ENCODE peak calls at places on chromosomes 4 and X, in seven cellular contexts. One of them, this sample, is unnamed.

GRCh38 chr4:154602404-154603020 is 9.9 kb downstream of the FGG start:
- DNase-seq in WTC11: no peak
- DNase-seq in right cardiac atrium: no peak
- DNase-seq in stimulated activated effector memory CD8-positive, alpha-beta T cell treated with anti-CD3 and anti-CD28 coated beads, Interleukin-12 subunit alpha, Interleukin-12 subunit beta, amount 100 ng/mL, for 72 hours: no peak
- DNase-seq in T-helper 9 cell: no peak
- DNase-seq in mammary epithelial cell: peak
- DNase-seq in hypothalamus: no peak
- DNase-seq in this sample: no peak

GRCh38 chr4:54333657-54334056 is 104.6 kb downstream of the PDGFRA start:
- DNase-seq in hypothalamus: peak
- DNase-seq in WTC11: no peak
- DNase-seq in T-helper 9 cell: no peak
- DNase-seq in stimulated activated effector memory CD8-positive, alpha-beta T cell treated with anti-CD3 and anti-CD28 coated beads, Interleukin-12 subunit alpha, Interleukin-12 subunit beta, amount 100 ng/mL, for 72 hours: no peak
- DNase-seq in mammary epithelial cell: no peak
- DNase-seq in right cardiac atrium: no peak
- DNase-seq in this sample: no peak

GRCh38 chr4:174880001-174880400 is 38.2 kb upstream of the ADAM29 start:
- DNase-seq in stimulated activated effector memory CD8-positive, alpha-beta T cell treated with anti-CD3 and anti-CD28 coated beads, Interleukin-12 subunit alpha, Interleukin-12 subunit beta, amount 100 ng/mL, for 72 hours: no peak
- DNase-seq in WTC11: no peak
- DNase-seq in mammary epithelial cell: no peak
- DNase-seq in hypothalamus: no peak
- DNase-seq in right cardiac atrium: no peak
- DNase-seq in T-helper 9 cell: no peak
- DNase-seq in this sample: no peak

GRCh38 chr4:161376275-161376674 is 787.5 kb downstream of the FSTL5 start:
- DNase-seq in WTC11: no peak
- DNase-seq in mammary epithelial cell: no peak
- DNase-seq in T-helper 9 cell: no peak
- DNase-seq in right cardiac atrium: no peak
- DNase-seq in hypothalamus: no peak
- DNase-seq in stimulated activated effector memory CD8-positive, alpha-beta T cell treated with anti-CD3 and anti-CD28 coated beads, Interleukin-12 subunit alpha, Interleukin-12 subunit beta, amount 100 ng/mL, for 72 hours: no peak
- DNase-seq in this sample: no peak

GRCh38 chr4:103451341-103451740 is 253.2 kb upstream of the CENPE start:
- DNase-seq in mammary epithelial cell: peak
- DNase-seq in right cardiac atrium: no peak
- DNase-seq in stimulated activated effector memory CD8-positive, alpha-beta T cell treated with anti-CD3 and anti-CD28 coated beads, Interleukin-12 subunit alpha, Interleukin-12 subunit beta, amount 100 ng/mL, for 72 hours: no peak
- DNase-seq in WTC11: no peak
- DNase-seq in T-helper 9 cell: no peak
- DNase-seq in hypothalamus: no peak
- DNase-seq in this sample: no peak

GRCh38 chr4:99324978-99325377 is 3.8 kb upstream of the ADH1B start:
- DNase-seq in hypothalamus: no peak
- DNase-seq in T-helper 9 cell: no peak
- DNase-seq in stimulated activated effector memory CD8-positive, alpha-beta T cell treated with anti-CD3 and anti-CD28 coated beads, Interleukin-12 subunit alpha, Interleukin-12 subunit beta, amount 100 ng/mL, for 72 hours: no peak
- DNase-seq in right cardiac atrium: peak
- DNase-seq in WTC11: no peak
- DNase-seq in mammary epithelial cell: no peak
- DNase-seq in this sample: no peak

GRCh38 chrX:151176351-151176750 is at the start of gene GPR50:
- DNase-seq in hypothalamus: no peak
- DNase-seq in mammary epithelial cell: no peak
- DNase-seq in right cardiac atrium: no peak
- DNase-seq in stimulated activated effector memory CD8-positive, alpha-beta T cell treated with anti-CD3 and anti-CD28 coated beads, Interleukin-12 subunit alpha, Interleukin-12 subunit beta, amount 100 ng/mL, for 72 hours: no peak
- DNase-seq in WTC11: peak
- DNase-seq in T-helper 9 cell: no peak
- DNase-seq in this sample: peak

GRCh38 chr4:123505457-123506310 is 109.1 kb downstream of the SPRY1 start:
- DNase-seq in WTC11: peak
- DNase-seq in hypothalamus: peak
- DNase-seq in right cardiac atrium: peak
- DNase-seq in mammary epithelial cell: no peak
- DNase-seq in stimulated activated effector memory CD8-positive, alpha-beta T cell treated with anti-CD3 and anti-CD28 coated beads, Interleukin-12 subunit alpha, Interleukin-12 subunit beta, amount 100 ng/mL, for 72 hours: peak
- DNase-seq in T-helper 9 cell: no peak
- DNase-seq in this sample: peak

GRCh38 chrX:66076801-66077200 is 36.9 kb upstream of the VSIG4 start:
- DNase-seq in mammary epithelial cell: no peak
- DNase-seq in T-helper 9 cell: no peak
- DNase-seq in hypothalamus: no peak
- DNase-seq in WTC11: no peak
- DNase-seq in right cardiac atrium: no peak
- DNase-seq in stimulated activated effector memory CD8-positive, alpha-beta T cell treated with anti-CD3 and anti-CD28 coated beads, Interleukin-12 subunit alpha, Interleukin-12 subunit beta, amount 100 ng/mL, for 72 hours: no peak
- DNase-seq in this sample: no peak

GRCh38 chrX:40158036-40158706 is 60.4 kb upstream of the BCOR start:
- DNase-seq in hypothalamus: peak
- DNase-seq in T-helper 9 cell: no peak
- DNase-seq in right cardiac atrium: peak
- DNase-seq in mammary epithelial cell: no peak
- DNase-seq in stimulated activated effector memory CD8-positive, alpha-beta T cell treated with anti-CD3 and anti-CD28 coated beads, Interleukin-12 subunit alpha, Interleukin-12 subunit beta, amount 100 ng/mL, for 72 hours: peak
- DNase-seq in WTC11: peak
- DNase-seq in this sample: peak

GRCh38 chrX:77446029-77446585 is 1.1 kb upstream of the FGF16 start:
- DNase-seq in right cardiac atrium: peak
- DNase-seq in mammary epithelial cell: no peak
- DNase-seq in stimulated activated effector memory CD8-positive, alpha-beta T cell treated with anti-CD3 and anti-CD28 coated beads, Interleukin-12 subunit alpha, Interleukin-12 subunit beta, amount 100 ng/mL, for 72 hours: peak
- DNase-seq in T-helper 9 cell: no peak
- DNase-seq in WTC11: peak
- DNase-seq in hypothalamus: peak
- DNase-seq in this sample: no peak

GRCh38 chr4:128220286-128221235 is 67.1 kb downstream of the PGRMC2 start:
- DNase-seq in WTC11: no peak
- DNase-seq in T-helper 9 cell: no peak
- DNase-seq in right cardiac atrium: no peak
- DNase-seq in stimulated activated effector memory CD8-positive, alpha-beta T cell treated with anti-CD3 and anti-CD28 coated beads, Interleukin-12 subunit alpha, Interleukin-12 subunit beta, amount 100 ng/mL, for 72 hours: no peak
- DNase-seq in hypothalamus: no peak
- DNase-seq in mammary epithelial cell: peak
- DNase-seq in this sample: no peak

GRCh38 chrX:68999931-69000330 is 165.3 kb downstream of the PJA1 start:
- DNase-seq in hypothalamus: no peak
- DNase-seq in right cardiac atrium: no peak
- DNase-seq in mammary epithelial cell: peak
- DNase-seq in T-helper 9 cell: no peak
- DNase-seq in stimulated activated effector memory CD8-positive, alpha-beta T cell treated with anti-CD3 and anti-CD28 coated beads, Interleukin-12 subunit alpha, Interleukin-12 subunit beta, amount 100 ng/mL, for 72 hours: no peak
- DNase-seq in WTC11: no peak
- DNase-seq in this sample: no peak

GRCh38 chr4:54359919-54360650 is 131.0 kb downstream of the PDGFRA start:
- DNase-seq in hypothalamus: no peak
- DNase-seq in T-helper 9 cell: no peak
- DNase-seq in mammary epithelial cell: no peak
- DNase-seq in WTC11: no peak
- DNase-seq in stimulated activated effector memory CD8-positive, alpha-beta T cell treated with anti-CD3 and anti-CD28 coated beads, Interleukin-12 subunit alpha, Interleukin-12 subunit beta, amount 100 ng/mL, for 72 hours: no peak
- DNase-seq in right cardiac atrium: no peak
- DNase-seq in this sample: no peak

This sample was measured in pancreas.